ENCODE peak calls at places on chromosomes 6 and 20, in five cellular contexts. L, O, C, Q and U are unnamed samples.

GRCh38 chr6:20350215-20350614 is 51.5 kb upstream of the E2F3 start:
- DNase-seq in L (no peak), O (no peak), C (no peak), Q (no peak), U (no peak)

GRCh38 chr20:584375-585301 is 25.5 kb downstream of the TCF15 start:
- DNase-seq in L (no peak), O (no peak), C (no peak), Q (no peak), U (no peak)

GRCh38 chr6:133447924-133448323 is 206.8 kb downstream of the EYA4 start:
- DNase-seq in L (no peak), O (no peak), C (no peak), Q (no peak), U (no peak)

GRCh38 chr20:22074635-22075034 is 369.2 kb downstream of the PAX1 start:
- DNase-seq in L (no peak), O (no peak), C (no peak), Q (no peak), U (no peak)

GRCh38 chr6:40347571-40348011 is 239.6 kb downstream of the LRFN2 start:
- DNase-seq in L (peak; percentile 19), O (no peak), C (no peak), Q (no peak), U (no peak)

GRCh38 chr6:34132082-34132357 is 13.9 kb downstream of the GRM4 start:
- DNase-seq in L (no peak), O (no peak), C (no peak), Q (no peak), U (no peak)

GRCh38 chr6:160911949-160912348 is 79.6 kb upstream of the MAP3K4 start:
- DNase-seq in L (no peak), O (no peak), C (no peak), Q (no peak), U (no peak)

GRCh38 chr6:83514877-83515466 is 2.6 kb downstream of the PRSS35 start:
- DNase-seq in L (peak; percentile 53), O (no peak), C (peak; percentile 49), Q (no peak), U (no peak)

GRCh38 chr20:62361799-62362589 is 5.1 kb downstream of the LAMA5 start:
- DNase-seq in L (peak; percentile 81), O (peak; percentile 92), C (peak; percentile 17), Q (peak; percentile 42), U (no peak)

DNA sequence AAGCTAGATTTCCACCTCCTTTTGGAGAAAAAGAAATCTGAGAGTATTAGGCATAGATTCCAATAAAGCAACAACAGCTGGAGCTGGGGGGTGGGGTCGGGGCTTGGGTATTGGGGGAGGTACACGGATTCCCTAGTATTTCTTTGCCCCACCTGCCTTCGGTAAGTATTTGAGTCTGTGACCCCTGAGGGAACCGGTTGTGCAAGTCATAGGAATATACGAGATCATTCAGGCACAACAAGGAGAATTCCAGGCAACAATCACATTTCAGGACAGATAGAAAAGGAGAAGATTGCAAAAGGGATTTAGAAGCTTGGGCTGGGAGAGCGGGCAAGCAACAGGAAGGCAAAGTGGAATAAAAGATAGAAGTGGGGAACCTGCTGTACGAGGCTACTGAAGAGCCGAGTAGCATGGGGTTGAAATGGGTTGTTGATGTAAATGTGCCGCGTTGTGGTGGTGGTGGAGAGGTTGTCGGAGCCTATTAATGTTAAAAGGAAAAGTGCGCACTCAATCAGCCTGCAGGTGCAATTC is 148.9 kb downstream of the BCAS1 start:
- DNase-seq in L (no peak), O (no peak), C (no peak), Q (no peak), U (no peak)
- H3K4me1 ChIP-seq in L (peaks cover 12% of the 10 kb centered on the region), O (peaks cover 53% of the 10 kb centered on the region), C (peaks cover 6% of the 10 kb centered on the region), Q (no peaks in the 10 kb centered on the region), U (no peaks in the 10 kb centered on the region)

GRCh38 chr20:23638309-23638708 is 554 bp upstream of the CST3 start:
- DNase-seq in L (no peak), O (no peak), C (no peak), Q (no peak), U (no peak)

GRCh38 chr20:23636908-23637281 is 860 bp downstream of the CST3 start:
- DNase-seq in L (no peak), O (no peak), C (no peak), Q (no peak), U (no peak)

GRCh38 chr20:23636182-23636907 is 1.4 kb downstream of the CST3 start:
- DNase-seq in L (no peak), O (no peak), C (no peak), Q (no peak), U (no peak)

GRCh38 chr20:23639490-23639958 is 1.8 kb upstream of the CST3 start:
- DNase-seq in L (no peak), O (no peak), C (no peak), Q (no peak), U (no peak)

DNA sequence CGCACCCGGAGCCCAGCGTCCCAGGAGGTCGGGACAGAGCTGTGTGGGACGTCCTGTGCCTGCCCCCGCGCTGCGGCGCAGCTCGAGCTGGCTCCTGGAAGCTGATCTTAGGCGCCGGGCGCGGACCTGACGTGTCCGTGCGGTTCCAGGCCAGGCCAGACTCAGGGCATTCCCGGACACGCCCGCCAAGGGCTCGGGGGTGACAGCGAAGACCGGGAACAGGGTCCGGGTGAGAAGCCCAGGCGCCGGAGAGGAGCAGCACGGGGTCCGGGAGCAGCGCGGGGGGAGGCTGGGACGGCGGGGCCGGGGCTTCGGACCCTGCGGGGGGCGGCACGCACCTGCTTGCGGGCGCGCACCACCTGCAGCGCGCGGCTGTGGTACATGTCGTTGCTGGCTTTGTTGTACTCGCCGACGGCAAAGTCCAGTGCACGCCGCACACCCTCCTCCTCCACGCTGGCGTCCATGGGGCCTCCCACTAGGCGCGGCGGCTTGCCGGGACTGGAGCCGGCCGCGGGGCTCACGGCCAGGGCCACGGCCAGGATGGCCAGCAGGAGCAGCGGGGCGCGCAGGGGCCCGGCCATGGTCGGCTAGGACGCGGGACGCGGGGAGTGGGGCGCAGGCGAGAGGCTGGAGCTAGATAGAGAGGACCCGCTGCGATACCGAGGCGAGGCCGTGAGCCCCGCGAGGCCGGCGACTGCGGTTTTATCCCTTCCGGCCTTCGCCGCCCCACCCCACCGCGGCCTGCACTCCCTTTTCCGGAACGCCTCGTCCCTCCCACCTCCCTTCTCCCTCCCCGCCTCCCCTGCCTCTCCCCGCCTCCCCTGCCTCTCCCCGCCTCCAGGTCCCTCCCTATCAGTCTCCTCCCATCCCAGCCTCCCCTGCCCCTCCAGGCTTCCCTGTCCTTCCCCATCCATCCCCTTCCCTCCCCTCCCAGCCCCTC is at the start of gene CST3:
- DNase-seq in L (peak; percentile 91), O (peak; percentile 96), C (peak; percentile 94), Q (peak; percentile 93), U (no peak)
- H3K27ac ChIP-seq in L (peak within 1 kb of the TSS; percentile 66), O (peak within 1 kb of the TSS; percentile 80), C (peak within 1 kb of the TSS; percentile 77), Q (peak within 1 kb of the TSS; percentile 72), U (no peak within 1 kb of the TSS)

DNA sequence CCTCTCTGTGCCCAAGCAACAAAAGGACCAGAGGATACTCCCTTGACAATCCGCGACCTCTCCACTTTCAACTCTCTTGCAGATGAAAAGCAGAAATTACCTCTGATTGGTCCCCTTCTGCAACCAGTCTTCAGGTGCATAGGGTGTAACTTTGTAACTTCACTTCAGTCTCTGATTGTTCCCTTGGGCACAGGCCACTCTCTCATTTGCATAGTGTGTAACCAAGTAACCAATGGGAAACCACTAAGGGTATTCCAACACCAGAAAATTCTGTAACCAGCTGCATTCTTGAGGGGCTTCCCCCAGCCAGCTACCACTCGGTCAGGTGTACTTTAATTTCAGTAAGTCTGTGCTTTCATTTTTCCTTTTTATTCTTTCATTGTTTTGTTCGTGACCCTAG is 4.4 kb upstream of the RAET1L start:
- DNase-seq in L (no peak), O (no peak), C (no peak), Q (no peak), U (no peak)
- H3K4me3 ChIP-seq in L (no peak overlapping the region), O (no peak overlapping the region), C (no peak overlapping the region), Q (no peak overlapping the region), U (no peak overlapping the region)

GRCh38 chr6:113651120-113651519 is 206.0 kb upstream of the MARCKS start:
- DNase-seq in L (no peak), O (no peak), C (no peak), Q (no peak), U (no peak)

GRCh38 chr6:113648698-113649097 is 208.4 kb upstream of the MARCKS start:
- DNase-seq in L (no peak), O (no peak), C (no peak), Q (no peak), U (no peak)

GRCh38 chr6:113650610-113650979 is 206.6 kb upstream of the MARCKS start:
- DNase-seq in L (no peak), O (no peak), C (no peak), Q (no peak), U (no peak)

GRCh38 chr6:113649916-113650609 is 207.1 kb upstream of the MARCKS start:
- DNase-seq in L (no peak), O (no peak), C (no peak), Q (no peak), U (no peak)

DNA sequence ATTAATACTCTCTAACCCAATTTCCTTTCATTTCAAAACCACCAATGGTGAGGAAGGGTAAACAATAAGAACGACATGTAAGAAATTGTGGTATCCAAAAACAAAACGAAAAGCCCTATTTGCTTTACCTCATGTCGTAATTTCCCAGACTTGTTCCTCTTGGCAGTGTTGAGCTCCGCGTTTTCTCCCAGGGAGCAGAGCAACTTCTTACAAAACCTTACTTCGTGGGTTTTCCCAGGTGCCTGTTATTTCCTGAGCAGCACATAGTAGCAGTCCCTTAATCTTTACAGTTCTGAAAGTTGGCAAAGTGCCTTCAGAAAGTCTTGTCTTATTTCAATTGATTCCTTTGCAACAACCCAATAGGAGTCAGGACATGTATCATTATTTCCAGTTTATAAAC is 207.9 kb upstream of the MARCKS start:
- DNase-seq in L (peak; percentile 88), O (no peak), C (no peak), Q (peak; percentile 72), U (no peak)
- H3K4me1 ChIP-seq in L (peaks cover 55% of the 10 kb centered on the region), O (peaks cover 37% of the 10 kb centered on the region), C (peaks cover 2% of the 10 kb centered on the region), Q (peaks cover 16% of the 10 kb centered on the region), U (no peaks in the 10 kb centered on the region)

DNA sequence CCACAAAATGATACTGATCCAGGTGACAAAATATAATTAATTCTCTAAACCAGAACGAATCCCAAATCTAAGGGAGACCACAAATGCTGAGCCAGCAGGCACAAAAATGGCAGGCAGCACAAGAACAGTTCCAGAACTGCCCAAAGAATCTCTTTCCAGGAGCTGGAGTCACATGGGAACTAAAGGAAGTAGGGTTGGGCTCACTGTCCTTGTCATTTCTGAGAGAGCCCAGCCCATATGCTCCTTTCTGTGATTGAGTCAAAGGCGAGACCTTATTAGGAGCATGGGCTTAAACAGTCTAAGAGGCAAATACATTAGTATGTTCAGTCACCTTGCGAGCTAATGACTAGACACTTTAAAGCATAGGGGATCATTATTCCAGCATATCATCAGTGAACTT is 327.6 kb upstream of the ARID1B start:
- DNase-seq in L (no peak), O (no peak), C (no peak), Q (no peak), U (no peak)
- H3K27ac ChIP-seq in L (no peak overlapping the region), O (no peak overlapping the region), C (no peak overlapping the region), Q (no peak overlapping the region), U (no peak overlapping the region)

DNA sequence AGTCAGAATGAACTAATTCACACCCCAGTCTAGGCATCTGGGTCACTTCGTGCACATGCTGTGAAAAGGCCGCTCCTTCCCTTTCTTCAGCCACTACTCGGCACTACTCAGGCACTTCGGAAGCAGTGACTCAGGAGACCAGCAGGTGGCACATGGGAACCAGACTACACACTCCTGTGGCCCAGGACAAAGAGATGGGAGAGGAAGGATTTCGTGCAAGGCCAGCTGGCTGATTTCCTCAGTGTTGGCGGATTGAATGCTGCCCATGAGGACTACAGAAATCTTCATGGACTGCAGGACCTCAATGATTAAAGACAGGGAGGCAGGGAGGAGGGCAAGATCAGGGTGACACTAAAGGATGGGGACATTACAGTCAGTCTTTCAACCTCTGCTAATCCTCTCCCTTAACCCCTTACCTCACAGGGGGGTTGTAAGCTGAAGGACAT is 117.8 kb upstream of the SPACA1 start:
- DNase-seq in L (peak; percentile 86), O (peak; percentile 83), C (peak; percentile 75), Q (peak; percentile 67), U (peak; percentile 28)
- H3K4me3 ChIP-seq in L (no peak overlapping the region), O (no peak overlapping the region), C (no peak overlapping the region), Q (no peak overlapping the region), U (no peak overlapping the region)

GRCh38 chr20:51127713-51128112 is 104.8 kb upstream of the KCNG1 start:
- DNase-seq in L (no peak), O (no peak), C (no peak), Q (no peak), U (no peak)
- H3K4me1 ChIP-seq in L (peaks cover 6% of the 10 kb centered on the region), O (no peaks in the 10 kb centered on the region), C (no peaks in the 10 kb centered on the region), Q (no peaks in the 10 kb centered on the region), U (no peaks in the 10 kb centered on the region)